ENCODE peak calls at places on chromosomes 7 and 10, in four cellular contexts. K is AG04450; V is activated naive CD8-positive, alpha-beta T cell treated with anti-CD3 and anti-CD28 coated beads, Interleukin-2, amount 50 U/mL, for 24 hours; Z is foreskin fibroblast. Y is an unnamed sample.

GRCh38 chr10:110410329-110411046 is 87.2 kb upstream of the DUSP5 start:
- DNase-seq in V (no peak), Z (peak), K (peak), Y (peak)

GRCh38 chr10:67004690-67005089 is 78.9 kb downstream of the LRRTM3 start:
- DNase-seq in V (no peak), Z (no peak), K (no peak), Y (no peak)

GRCh38 chr7:80623465-80624252 is 14.8 kb upstream of the CD36 start:
- DNase-seq in K (no peak), Z (no peak), V (no peak), Y (no peak)

GRCh38 chr10:125208854-125209545 is 48.6 kb upstream of the CTBP2 start:
- DNase-seq in Z (no peak), V (no peak), K (no peak), Y (no peak)

GRCh38 chr7:18087031-18087686 is 59.5 kb upstream of the PRPS1L1 start:
- DNase-seq in Z (no peak), K (no peak), V (no peak), Y (no peak)

GRCh38 chr7:134901389-134902020 is 84.8 kb upstream of the AGBL3 start:
- DNase-seq in V (no peak), K (no peak), Z (no peak), Y (no peak)

GRCh38 chr10:93039110-93039509 is 21.5 kb upstream of the CYP26C1 start:
- DNase-seq in K (no peak), Z (no peak), V (no peak), Y (no peak)

GRCh38 chr7:157520249-157520648 is 183.4 kb downstream of the DNAJB6 start:
- DNase-seq in K (no peak), Z (no peak), V (no peak), Y (no peak)

GRCh38 chr7:24932815-24933214 is 47.2 kb downstream of the OSBPL3 start:
- DNase-seq in Z (no peak), K (no peak), V (no peak), Y (no peak)

GRCh38 chr10:102120987-102121738 is 995 bp upstream of the LDB1 start:
- DNase-seq in Z (peak), V (peak), K (peak), Y (no peak)

GRCh38 chr10:36119439-36119838 is 477.3 kb upstream of the FZD8 start:
- DNase-seq in V (no peak), K (no peak), Z (no peak), Y (no peak)

GRCh38 chr10:67402620-67403019 is 293.4 kb downstream of the CTNNA3 start:
- DNase-seq in V (no peak), Z (no peak), K (no peak), Y (no peak)

GRCh38 chr10:103616705-103617361 is 123.3 kb downstream of the NEURL1 start:
- DNase-seq in V (no peak), Z (peak), K (peak), Y (no peak)

GRCh38 chr10:3865565-3865964 is 80.6 kb upstream of the KLF6 start:
- DNase-seq in K (no peak), Z (no peak), V (no peak), Y (no peak)